ENCODE peak calls at places on chromosomes 7 and 10, in nine cellular contexts. E is HCT116, L is SK-N-SH, U is A549, X is K562, T is Panc1, O is HepG2, D is GM23338, J is GM12878. Z is an unnamed sample.

GRCh38 chr10:133334495-133335237 is 2.0 kb downstream of the CALY start:
- DNase-seq in E (no peak), L (peak), U (peak), X (no peak), T (no peak), O (no peak), D (peak), J (no peak), Z (no peak)

GRCh38 chr10:133087679-133088523 is at the start of gene ADGRA1:
- DNase-seq in E (no peak), L (peak), U (no peak), X (peak), T (no peak), O (no peak), D (peak), J (no peak), Z (no peak)

GRCh38 chr10:92181575-92181974 is 109.3 kb downstream of the CPEB3 start:
- DNase-seq in E (no peak), L (no peak), U (no peak), X (no peak), T (no peak), O (peak), D (peak), J (no peak), Z (no peak)

GRCh38 chr10:103845983-103846382 is 9.4 kb downstream of the SH3PXD2A start:
- DNase-seq in E (no peak), L (no peak), U (no peak), X (no peak), T (no peak), O (no peak), D (no peak), J (no peak), Z (no peak)

GRCh38 chr7:64880322-64881297 is 22.5 kb upstream of the ZNF273 start:
- DNase-seq in E (no peak), L (peak), U (no peak), X (no peak), T (no peak), O (no peak), D (no peak), J (no peak), Z (no peak)

GRCh38 chr10:72487521-72487920 is 132.8 kb upstream of the DNAJB12 start:
- DNase-seq in E (no peak), L (no peak), U (no peak), X (no peak), T (no peak), O (no peak), D (no peak), J (no peak), Z (no peak)

GRCh38 chr7:14767716-14768425 is 134.7 kb downstream of the DGKB start:
- DNase-seq in E (no peak), L (no peak), U (no peak), X (no peak), T (no peak), O (no peak), D (no peak), J (no peak), Z (no peak)

GRCh38 chr10:30784896-30785605 is 155.5 kb upstream of the LYZL2 start:
- DNase-seq in E (no peak), L (peak), U (no peak), X (no peak), T (no peak), O (no peak), D (peak), J (no peak), Z (no peak)

GRCh38 chr7:143202161-143202560 is 18.9 kb downstream of the TAS2R39 start:
- DNase-seq in E (no peak), L (no peak), U (no peak), X (no peak), T (no peak), O (no peak), D (no peak), J (no peak), Z (no peak)

GRCh38 chr7:131629203-131629871 is 72.9 kb upstream of the PODXL start:
- DNase-seq in E (no peak), L (no peak), U (peak), X (no peak), T (no peak), O (no peak), D (no peak), J (no peak), Z (no peak)

GRCh38 chr7:116906391-116906790 is 44.0 kb downstream of the CAPZA2 start:
- DNase-seq in E (no peak), L (no peak), U (no peak), X (no peak), T (no peak), O (no peak), D (no peak), J (no peak), Z (no peak)

GRCh38 chr10:89278034-89278535 is 23.8 kb upstream of the IFIT2 start:
- DNase-seq in E (peak), L (peak), U (peak), X (no peak), T (peak), O (peak), D (no peak), J (no peak), Z (no peak)

GRCh38 chr10:97647556-97647955 is 7.1 kb downstream of the PI4K2A start:
- DNase-seq in E (no peak), L (no peak), U (no peak), X (no peak), T (no peak), O (no peak), D (no peak), J (no peak), Z (no peak)

GRCh38 chr7:146146866-146147265 is 30.3 kb downstream of the CNTNAP2 start:
- DNase-seq in E (no peak), L (no peak), U (no peak), X (no peak), T (no peak), O (no peak), D (no peak), J (no peak), Z (no peak)

GRCh38 chr7:154776350-154776749 is 226.6 kb downstream of the PAXIP1 start:
- DNase-seq in E (no peak), L (no peak), U (no peak), X (no peak), T (no peak), O (no peak), D (no peak), J (no peak), Z (no peak)

GRCh38 chr10:66799474-66799873 is 126.4 kb upstream of the LRRTM3 start:
- DNase-seq in E (no peak), L (no peak), U (no peak), X (no peak), T (no peak), O (no peak), D (no peak), J (no peak), Z (no peak)

GRCh38 chr10:98611432-98611831 is 164.7 kb upstream of the HPS1 start:
- DNase-seq in E (no peak), L (no peak), U (no peak), X (no peak), T (no peak), O (no peak), D (no peak), J (no peak), Z (no peak)

GRCh38 chr7:139452948-139453672 is 30.4 kb downstream of the KLRG2 start:
- DNase-seq in E (no peak), L (no peak), U (no peak), X (no peak), T (no peak), O (no peak), D (peak), J (no peak), Z (no peak)

GRCh38 chr10:6958723-6959122 is 378.6 kb upstream of the PRKCQ start:
- DNase-seq in E (no peak), L (no peak), U (no peak), X (no peak), T (no peak), O (no peak), D (no peak), J (no peak), Z (no peak)
- H3K27ac ChIP-seq in E (no peak), L (no peak), U (no peak), X (no peak), T (no peak), O (no peak), D (no peak), J (no peak), Z (no peak)

GRCh38 chr10:120457431-120458172 is 575 bp downstream of the PLPP4 start:
- DNase-seq in E (no peak), L (no peak), U (no peak), X (no peak), T (no peak), O (no peak), D (peak), J (no peak), Z (no peak)
- TF ChIP-seq REST in E (no peak), L (no peak), U (no peak), X (no peak), T (no peak), O (no peak), D (no peak), J (no peak), Z (no peak)

GRCh38 chr7:54811016-54811924 is 52.3 kb upstream of the SEC61G start:
- DNase-seq in E (no peak), L (no peak), U (no peak), X (no peak), T (no peak), O (no peak), D (no peak), J (no peak), Z (no peak)
- H3K27ac ChIP-seq in E (no peak), L (peak), U (no peak), X (no peak), T (no peak), O (no peak), D (no peak), J (no peak), Z (no peak)

DNA sequence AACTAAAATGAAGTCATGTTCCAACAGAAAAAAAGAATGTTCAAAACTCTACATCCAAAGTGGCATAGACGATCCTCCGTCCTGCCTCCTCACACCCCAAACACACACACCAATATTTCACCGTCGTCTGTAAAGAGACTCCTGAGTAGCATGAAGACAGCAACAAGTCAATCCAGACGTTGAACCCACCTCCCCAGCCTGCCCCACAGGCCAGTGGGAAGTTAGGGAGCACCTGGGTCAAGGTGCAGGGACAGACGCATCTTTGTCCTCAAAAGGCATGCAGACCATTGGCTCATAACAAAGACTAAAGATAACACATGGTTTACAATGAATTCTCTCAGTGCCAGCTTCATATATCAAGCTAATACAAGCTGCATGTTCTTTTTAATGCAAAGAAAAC is 396.5 kb downstream of the TCERG1L start:
- DNase-seq in E (no peak), L (no peak), U (no peak), X (no peak), T (no peak), O (no peak), D (no peak), J (no peak), Z (no peak)
- TF ChIP-seq REST in E (no peak), L (no peak), U (no peak), X (no peak), T (no peak), O (no peak), D (no peak), J (no peak), Z (no peak)

DNA sequence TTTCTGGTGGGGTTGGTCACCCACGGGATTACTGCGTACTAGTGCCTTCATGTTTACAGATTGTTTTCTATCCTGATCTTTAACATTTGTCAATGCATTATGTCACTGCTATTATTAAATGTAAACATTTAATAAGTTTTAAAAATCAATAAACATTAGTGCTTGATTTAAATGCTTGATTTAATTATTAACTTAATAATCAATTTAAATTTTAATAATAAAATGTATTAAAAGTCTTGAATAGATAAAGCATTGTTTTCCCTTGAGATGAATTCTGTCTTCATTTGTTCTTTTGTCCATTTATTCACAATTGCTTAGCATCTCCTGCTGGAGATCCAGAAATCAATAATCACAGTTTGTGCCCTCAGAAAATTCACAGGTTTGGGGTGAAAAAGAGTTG is 201.8 kb upstream of the HDAC9 start:
- DNase-seq in E (no peak), L (no peak), U (no peak), X (no peak), T (no peak), O (no peak), D (no peak), J (no peak), Z (no peak)
- H3K27ac ChIP-seq in E (no peak), L (no peak), U (no peak), X (no peak), T (no peak), O (no peak), D (no peak), J (no peak), Z (no peak)

DNA sequence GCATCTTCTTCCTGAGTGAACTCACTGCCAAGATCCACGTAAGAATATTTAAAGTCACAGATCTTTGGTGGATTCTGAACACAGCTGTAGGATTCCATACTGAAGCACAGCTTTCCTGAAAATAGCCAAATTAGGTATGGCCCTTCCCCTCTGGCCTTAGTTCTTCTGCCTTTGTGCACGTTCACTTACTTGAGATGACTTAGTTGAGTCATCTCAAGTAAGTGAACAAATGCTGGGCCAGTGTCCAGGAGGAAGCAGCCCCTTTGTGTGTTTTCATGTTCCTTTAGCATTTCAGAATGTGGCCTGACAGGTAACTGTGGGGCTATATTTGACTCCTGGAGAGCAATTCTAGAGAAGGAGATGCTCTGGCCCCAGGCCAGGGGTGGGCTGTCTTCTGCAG is 51.5 kb downstream of the CCNY start:
- DNase-seq in E (no peak), L (no peak), U (peak), X (no peak), T (no peak), O (no peak), D (no peak), J (peak), Z (no peak)
- TF ChIP-seq REST in E (no peak), L (no peak), U (no peak), X (no peak), T (no peak), O (no peak), D (no peak), J (no peak), Z (no peak)

Z was measured in HL-60.